ENCODE peak calls at places on chromosomes 5 and 9, in nine cellular contexts. N is heart right ventricle; V is dorsolateral prefrontal cortex; S is CD4-positive, alpha-beta T cell; Z is mucosa of gallbladder; X is aorta; F is occipital lobe; U is T-cell; R is pancreas. L is an unnamed sample.
A peak's percentile ranks its signal among the peaks of the same experiment; 100 is the strongest.

GRCh38 chr5:2128696-2129340 is 246.1 kb upstream of the IRX4 start:
- DNase-seq in V (no peak), R (no peak), S (no peak), X (no peak), U (no peak), N (no peak), F (no peak), Z (no peak), L (no peak)

GRCh38 chr9:121398374-121398773 is 28.3 kb upstream of the STOM start:
- DNase-seq in R (no peak), Z (no peak), N (no peak), S (no peak), X (no peak), U (no peak), F (no peak), V (no peak), L (no peak)

GRCh38 chr5:32259033-32259432 is 53.7 kb downstream of the MTMR12 start:
- DNase-seq in V (no peak), S (no peak), R (no peak), F (no peak), U (no peak), N (no peak), Z (no peak), X (no peak), L (no peak)

GRCh38 chr5:52620315-52620714 is 167.4 kb upstream of the ITGA1 start:
- DNase-seq in N (no peak), R (no peak), F (no peak), U (no peak), S (no peak), X (no peak), V (no peak), Z (no peak), L (no peak)

GRCh38 chr9:100686420-100686819 is 108.5 kb downstream of the CAVIN4 start:
- DNase-seq in N (no peak), R (no peak), Z (no peak), X (no peak), S (no peak), F (no peak), U (no peak), V (no peak), L (no peak)

GRCh38 chr9:73081979-73082657 is 69.5 kb upstream of the ANXA1 start:
- DNase-seq in X (no peak), Z (no peak), U (no peak), F (no peak), S (no peak), V (no peak), R (no peak), N (no peak), L (no peak)

GRCh38 chr5:141517902-141518610 is 29.2 kb downstream of the PCDHGC5 start:
- DNase-seq in X (no peak), V (no peak), S (no peak), F (no peak), U (no peak), R (no peak), N (no peak), Z (peak; percentile 52), L (no peak)

GRCh38 chr5:151196556-151197290 is 27.2 kb downstream of the CCDC69 start:
- DNase-seq in V (no peak), U (no peak), R (no peak), Z (no peak), N (no peak), S (no peak), X (no peak), F (no peak), L (no peak)

GRCh38 chr5:9245071-9245470 is 300.8 kb downstream of the SEMA5A start:
- DNase-seq in V (no peak), U (no peak), R (no peak), N (no peak), S (no peak), X (no peak), F (no peak), Z (no peak), L (no peak)

GRCh38 chr5:131630208-131630962 is 4.6 kb downstream of the RAPGEF6 start:
- DNase-seq in R (no peak), X (no peak), S (no peak), F (no peak), V (no peak), U (no peak), Z (no peak), N (no peak), L (no peak)

GRCh38 chr9:100578610-100579009 is 731 bp downstream of the CAVIN4 start:
- DNase-seq in X (no peak), N (no peak), S (no peak), U (no peak), R (no peak), F (no peak), V (no peak), Z (no peak), L (no peak)

GRCh38 chr5:157549283-157549629 is 26.3 kb downstream of the ADAM19 start:
- DNase-seq in S (no peak), X (no peak), Z (no peak), V (no peak), F (no peak), U (no peak), R (no peak), N (no peak), L (no peak)

GRCh38 chr5:13859285-13859684 is 85.2 kb downstream of the DNAH5 start:
- DNase-seq in U (no peak), R (no peak), N (no peak), S (no peak), Z (no peak), X (no peak), F (no peak), V (no peak), L (no peak)

GRCh38 chr5:180604271-180604670 is 13.0 kb upstream of the SCGB3A1 start:
- DNase-seq in V (peak; percentile 15), N (no peak), S (no peak), Z (no peak), R (no peak), U (no peak), X (peak; percentile 67), F (no peak), L (no peak)

GRCh38 chr9:12391839-12392509 is 301.2 kb upstream of the TYRP1 start:
- DNase-seq in X (no peak), N (no peak), U (no peak), V (no peak), Z (no peak), S (no peak), R (no peak), F (no peak), L (no peak)

GRCh38 chr5:173868096-173868879 is 19.9 kb upstream of the CPEB4 start:
- DNase-seq in V (no peak), R (no peak), X (no peak), S (no peak), Z (peak; percentile 45), F (no peak), N (no peak), U (no peak), L (no peak)

GRCh38 chr5:134609232-134609851 is 23.3 kb downstream of the SAR1B start:
- DNase-seq in S (no peak), X (no peak), V (no peak), N (no peak), R (no peak), U (no peak), F (no peak), Z (no peak), L (no peak)

GRCh38 chr9:99419099-99419498 is 197.0 kb downstream of the SEC61B start:
- DNase-seq in U (no peak), S (no peak), Z (no peak), N (no peak), R (no peak), V (no peak), F (no peak), X (no peak), L (no peak)

GRCh38 chr9:89755835-89756234 is 151.0 kb downstream of the GADD45G start:
- DNase-seq in R (no peak), X (no peak), F (no peak), U (no peak), S (no peak), Z (peak; percentile 53), V (no peak), N (peak; percentile 62), L (no peak)

GRCh38 chr5:154429341-154429740 is 16.5 kb upstream of the SAP30L start:
- DNase-seq in F (no peak), Z (no peak), N (no peak), U (no peak), X (no peak), R (no peak), V (no peak), S (no peak), L (no peak)

GRCh38 chr5:126868961-126869451 is 92.1 kb downstream of the LMNB1 start:
- DNase-seq in Z (no peak), X (no peak), V (peak; percentile 61), N (no peak), F (peak; percentile 56), R (no peak), S (peak; percentile 27), U (peak; percentile 28), L (no peak)

GRCh38 chr9:114396558-114397218 is 8.9 kb upstream of the AKNA start:
- DNase-seq in F (no peak), R (no peak), U (no peak), S (no peak), X (no peak), N (peak; percentile 34), Z (no peak), V (no peak), L (peak; percentile 50)

L was measured in psoas muscle.